ENCODE peak calls at places on chromosomes 4 and X, in five cellular contexts. I is AG04450, B is Peyer's patch, O is cardiac fibroblast, V is left lung. E is an unnamed sample.

GRCh38 chr4:10115657-10116624 is 658 bp downstream of the WDR1 start:
- DNase-seq in I (no peak), B (peak; percentile 84), O (peak; percentile 49), V (peak; percentile 65), E (no peak)

GRCh38 chrX:27381419-27381818 is 81.7 kb downstream of the PPP4R3C start:
- DNase-seq in I (no peak), B (no peak), O (no peak), V (no peak), E (no peak)

GRCh38 chr4:58665649-58666048 is 1555.5 kb upstream of the IGFBP7 start:
- DNase-seq in I (no peak), B (no peak), O (no peak), V (no peak), E (no peak)

GRCh38 chr4:26071688-26072087 is 157.7 kb downstream of the SMIM20 start:
- DNase-seq in I (no peak), B (no peak), O (no peak), V (no peak), E (no peak)

GRCh38 chr4:4859010-4859798 is at the start of gene MSX1:
- DNase-seq in I (peak; percentile 18), B (peak; percentile 40), O (peak; percentile 62), V (peak; percentile 83), E (peak; percentile 73)

GRCh38 chr4:89871211-89871610 is 23.4 kb upstream of the MMRN1 start:
- DNase-seq in I (no peak), B (no peak), O (no peak), V (no peak), E (no peak)

GRCh38 chr4:81550005-81550896 is 78.5 kb upstream of the RASGEF1B start:
- DNase-seq in I (no peak), B (no peak), O (no peak), V (no peak), E (peak; percentile 10)

GRCh38 chrX:37075892-37076595 is 67.9 kb downstream of the FAM47C start:
- DNase-seq in I (no peak), B (no peak), O (no peak), V (no peak), E (no peak)

GRCh38 chr4:174549696-174550095 is 27.4 kb upstream of the HPGD start:
- DNase-seq in I (no peak), B (no peak), O (peak; percentile 2), V (no peak), E (peak; percentile 53)

DNA sequence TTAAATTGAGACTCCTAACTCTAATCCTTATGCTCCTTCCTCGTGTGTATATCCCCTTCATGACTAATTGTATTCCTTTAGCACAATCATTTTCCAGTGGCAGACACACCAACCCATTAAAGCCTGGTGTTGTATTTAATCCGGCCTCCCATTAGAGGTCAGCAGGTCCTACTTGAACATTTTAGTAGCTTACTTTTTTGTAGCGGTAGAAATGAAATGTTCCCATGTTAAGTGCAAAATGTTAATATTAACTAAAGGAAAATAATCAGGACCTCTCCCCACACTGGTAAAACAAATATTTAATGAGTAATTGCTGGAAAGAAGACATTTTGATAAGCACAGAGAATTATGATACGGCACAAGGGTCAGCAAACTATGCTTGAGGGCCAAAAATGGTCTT is 3.4 kb downstream of the RAB33B start:
- DNase-seq in I (no peak), B (no peak), O (no peak), V (no peak), E (peak; percentile 41)
- TF ChIP-seq CTCF in I (no peak), B (no peak), O (no peak), V (no peak), E (no peak)

GRCh38 chrX:53080628-53081580 is 1.3 kb upstream of the TSPYL2 start:
- DNase-seq in I (no peak), B (no peak), O (peak; percentile 33), V (no peak), E (peak; percentile 34)
- H3K4me3 ChIP-seq in I (peak overlapping the region; percentile 37), B (peak overlapping the region; percentile 65), O (no peak overlapping the region), V (no peak overlapping the region), E (peak overlapping the region; percentile 43)

GRCh38 chr4:65943076-65943475 is 272.8 kb upstream of the EPHA5 start:
- DNase-seq in I (no peak), B (no peak), O (peak; percentile 91), V (no peak), E (peak; percentile 33)
- TF ChIP-seq CTCF in I (no peak), B (no peak), O (peak; percentile 26), V (no peak), E (no peak)

DNA sequence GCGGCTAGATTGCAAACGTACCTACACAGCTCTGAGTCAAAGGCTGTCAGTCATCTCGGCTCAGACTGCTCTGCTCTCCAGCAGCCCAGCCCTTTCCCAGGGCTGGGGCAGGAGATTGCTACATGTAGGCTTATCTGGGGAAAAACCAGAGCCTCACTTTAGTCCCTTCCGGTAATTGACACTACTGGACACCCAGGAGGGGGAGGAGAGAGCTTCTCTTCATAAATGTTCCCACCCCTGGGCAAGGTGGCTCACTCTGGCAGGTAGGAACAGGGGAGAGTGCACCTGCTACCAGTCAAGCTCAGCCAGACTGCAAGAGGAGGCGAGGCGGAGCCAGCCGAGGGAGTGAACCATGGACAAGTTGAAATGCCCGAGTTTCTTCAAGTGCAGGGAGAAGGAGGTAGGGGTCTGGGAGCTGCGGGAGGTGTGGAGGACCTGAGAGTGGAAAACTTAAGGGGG is at the start of gene SLC6A14:
- DNase-seq in I (no peak), B (no peak), O (no peak), V (peak; percentile 57), E (no peak)
- H3K4me3 ChIP-seq in I (no peak within 1 kb of the TSS), B (no peak within 1 kb of the TSS), O (no peak within 1 kb of the TSS), V (peak within 1 kb of the TSS; percentile 10), E (no peak within 1 kb of the TSS)

DNA sequence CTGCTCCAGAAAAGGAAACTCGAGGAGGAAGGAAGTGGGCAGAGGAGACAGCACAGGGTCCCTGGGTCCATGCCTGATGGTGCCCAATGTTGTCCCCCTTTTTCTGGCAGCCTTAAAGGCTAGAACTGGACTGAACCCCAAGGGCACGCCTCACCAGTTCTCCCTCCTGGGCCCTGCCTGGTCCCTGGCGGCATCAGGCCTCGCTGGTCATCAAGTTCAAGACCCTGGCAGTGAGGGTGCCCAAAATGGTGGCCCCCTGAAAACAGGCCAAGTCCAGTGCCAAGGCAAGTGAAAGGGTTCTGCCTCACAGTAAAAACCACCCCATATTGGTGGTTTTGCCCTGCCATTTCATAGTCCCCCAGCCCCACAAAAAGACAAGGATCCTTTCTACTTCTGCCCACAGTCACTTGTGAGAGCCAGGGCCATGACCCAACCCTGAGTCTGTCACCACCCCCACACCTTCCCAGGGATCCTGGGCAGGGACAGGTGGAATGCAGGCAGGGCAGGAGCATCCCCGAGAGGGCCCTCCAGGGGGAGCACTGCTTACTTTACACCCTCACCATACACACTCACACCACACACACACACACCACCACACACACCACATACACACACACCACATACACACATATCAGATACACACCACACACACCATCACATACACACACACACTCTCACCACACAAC is 107.6 kb downstream of the DCTD start:
- DNase-seq in I (no peak), B (no peak), O (no peak), V (no peak), E (no peak)
- TF ChIP-seq CTCF in I (peak; percentile 4), B (peak; percentile 5), O (no peak), V (no peak), E (no peak)

GRCh38 chr4:123450393-123450792 is 53.8 kb downstream of the SPRY1 start:
- DNase-seq in I (no peak), B (no peak), O (no peak), V (no peak), E (no peak)

GRCh38 chr4:123449780-123450179 is 53.2 kb downstream of the SPRY1 start:
- DNase-seq in I (no peak), B (no peak), O (peak; percentile 56), V (no peak), E (peak; percentile 49)

GRCh38 chr4:123452585-123452984 is 56.0 kb downstream of the SPRY1 start:
- DNase-seq in I (peak; percentile 86), B (peak; percentile 37), O (peak; percentile 87), V (peak; percentile 76), E (peak; percentile 95)

GRCh38 chr4:123446791-123447474 is 50.3 kb downstream of the SPRY1 start:
- DNase-seq in I (no peak), B (no peak), O (no peak), V (no peak), E (no peak)

DNA sequence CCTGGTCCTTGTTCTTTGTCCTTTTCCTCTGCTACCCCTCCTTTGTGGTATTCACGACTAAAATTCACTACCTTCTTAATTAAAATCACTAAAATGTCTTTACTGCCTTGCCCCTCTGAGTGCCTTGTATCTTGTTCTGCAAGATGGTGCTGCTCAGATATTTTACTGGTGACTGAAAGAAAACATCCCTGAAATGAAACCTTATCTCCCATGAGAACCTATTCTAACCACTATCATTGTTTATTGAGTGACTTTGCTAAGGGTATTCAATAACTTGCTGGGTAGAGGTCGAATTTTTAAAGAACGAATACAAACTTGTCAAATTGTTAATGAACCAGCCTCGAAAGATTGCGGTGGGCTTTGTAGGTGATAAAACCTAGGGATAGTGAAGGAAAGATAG is 52.8 kb downstream of the SPRY1 start:
- DNase-seq in I (no peak), B (no peak), O (peak; percentile 9), V (no peak), E (no peak)
- H3K4me3 ChIP-seq in I (no peak overlapping the region), B (peak overlapping the region; percentile 0), O (no peak overlapping the region), V (no peak overlapping the region), E (no peak overlapping the region)

GRCh38 chr4:6474053-6474568 is 1.7 kb upstream of the PPP2R2C start:
- DNase-seq in I (no peak), B (no peak), O (peak; percentile 19), V (no peak), E (no peak)
- TF ChIP-seq CTCF in I (peak; percentile 21), B (no peak), O (peak; percentile 28), V (no peak), E (peak; percentile 30)

GRCh38 chr4:13584481-13584880 is 40.2 kb upstream of the NKX3-2 start:
- DNase-seq in I (no peak), B (no peak), O (peak; percentile 48), V (no peak), E (peak; percentile 40)

GRCh38 chr4:13592220-13592619 is 35.3 kb downstream of the BOD1L1 start:
- DNase-seq in I (no peak), B (no peak), O (no peak), V (no peak), E (no peak)

GRCh38 chr4:13590766-13591165 is 36.8 kb downstream of the BOD1L1 start:
- DNase-seq in I (no peak), B (no peak), O (no peak), V (no peak), E (no peak)

DNA sequence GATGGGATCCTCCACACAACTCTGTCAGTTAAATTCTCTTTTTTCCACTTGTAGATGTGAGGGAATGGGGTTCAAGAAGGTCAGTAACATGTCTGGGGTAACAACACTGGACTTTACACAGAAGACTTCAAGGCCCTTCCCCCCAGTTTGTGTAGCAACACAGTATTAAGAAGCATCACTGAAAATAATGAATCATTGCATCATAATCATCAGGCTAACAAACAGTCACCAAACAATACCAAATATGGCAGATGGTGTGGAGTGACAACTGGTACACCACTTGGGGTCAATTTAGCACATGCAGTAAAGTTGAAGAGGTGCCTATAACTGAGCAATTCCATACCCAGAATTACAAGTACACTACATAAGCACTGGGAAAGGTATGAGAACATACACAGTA is 38.6 kb downstream of the BOD1L1 start:
- DNase-seq in I (no peak), B (no peak), O (no peak), V (no peak), E (peak; percentile 8)
- H3K4me3 ChIP-seq in I (no peak overlapping the region), B (no peak overlapping the region), O (no peak overlapping the region), V (no peak overlapping the region), E (no peak overlapping the region)

GRCh38 chrX:147476008-147476407 is 435.7 kb upstream of the FMR1 start:
- DNase-seq in I (no peak), B (no peak), O (peak; percentile 3), V (no peak), E (peak; percentile 1)
- TF ChIP-seq CTCF in I (no peak), B (peak; percentile 21), O (no peak), V (no peak), E (no peak)

GRCh38 chr4:87500107-87500462 is 29.1 kb downstream of the SPARCL1 start:
- DNase-seq in I (no peak), B (no peak), O (no peak), V (no peak), E (no peak)
- H3K4me3 ChIP-seq in I (no peak overlapping the region), B (no peak overlapping the region), O (no peak overlapping the region), V (no peak overlapping the region), E (no peak overlapping the region)

E was measured in fibroblast of mammary gland.